ENCODE peak calls at places on chromosomes 12 and 14, in six cellular contexts. One of them, this sample, is unnamed.

GRCh38 chr12:29492884-29493283 is 4.6 kb downstream of the OVCH1 start:
- DNase-seq in GM23338: no peak
- DNase-seq in A549: no peak
- DNase-seq in AG04449: no peak
- DNase-seq in testis: no peak
- DNase-seq in GM13977: no peak
- DNase-seq in this sample: no peak

GRCh38 chr12:107529991-107530390 is 155.6 kb upstream of the PWP1 start:
- DNase-seq in A549: no peak
- DNase-seq in testis: no peak
- DNase-seq in GM13977: no peak
- DNase-seq in GM23338: no peak
- DNase-seq in AG04449: no peak
- DNase-seq in this sample: no peak

GRCh38 chr14:41875113-41875512 is 268.4 kb downstream of the LRFN5 start:
- DNase-seq in GM13977: no peak
- DNase-seq in AG04449: no peak
- DNase-seq in A549: no peak
- DNase-seq in testis: no peak
- DNase-seq in GM23338: no peak
- DNase-seq in this sample: no peak

GRCh38 chr12:132153501-132154340 is 9.5 kb downstream of the NOC4L start:
- DNase-seq in GM13977: peak; percentile 88
- DNase-seq in GM23338: peak; percentile 93
- DNase-seq in AG04449: peak; percentile 3
- DNase-seq in testis: peak; percentile 69
- DNase-seq in A549: peak; percentile 82
- DNase-seq in this sample: peak; percentile 90

GRCh38 chr12:10365716-10366433 is 24.0 kb downstream of the KLRK1 start:
- DNase-seq in GM13977: no peak
- DNase-seq in testis: no peak
- DNase-seq in A549: no peak
- DNase-seq in GM23338: no peak
- DNase-seq in AG04449: no peak
- DNase-seq in this sample: no peak

GRCh38 chr14:65318636-65319506 is 93.7 kb upstream of the FUT8 start:
- DNase-seq in GM23338: no peak
- DNase-seq in GM13977: peak; percentile 45
- DNase-seq in A549: no peak
- DNase-seq in AG04449: no peak
- DNase-seq in testis: no peak
- DNase-seq in this sample: peak; percentile 47

GRCh38 chr12:99985631-99986030 is 895 bp upstream of the ANKS1B start:
- DNase-seq in GM13977: no peak
- DNase-seq in testis: no peak
- DNase-seq in AG04449: no peak
- DNase-seq in A549: no peak
- DNase-seq in GM23338: no peak
- DNase-seq in this sample: no peak

GRCh38 chr14:76699901-76700590 is 61.2 kb upstream of the VASH1 start:
- DNase-seq in AG04449: no peak
- DNase-seq in GM13977: no peak
- DNase-seq in A549: no peak
- DNase-seq in testis: peak; percentile 65
- DNase-seq in GM23338: no peak
- DNase-seq in this sample: no peak

GRCh38 chr14:95319312-95320075 is at the start of gene CLMN:
- DNase-seq in A549: peak; percentile 44
- DNase-seq in AG04449: no peak
- DNase-seq in GM23338: peak; percentile 73
- DNase-seq in GM13977: peak; percentile 84
- DNase-seq in testis: peak; percentile 39
- DNase-seq in this sample: peak; percentile 90

GRCh38 chr14:59699422-59699821 is 122.8 kb upstream of the CCDC175 start:
- DNase-seq in GM23338: no peak
- DNase-seq in testis: no peak
- DNase-seq in GM13977: no peak
- DNase-seq in AG04449: no peak
- DNase-seq in A549: no peak
- DNase-seq in this sample: no peak

GRCh38 chr14:73771848-73772705 is 57.9 kb upstream of the PNMA1 start:
- DNase-seq in GM23338: peak; percentile 79
- DNase-seq in GM13977: peak; percentile 65
- DNase-seq in A549: no peak
- DNase-seq in testis: peak; percentile 52
- DNase-seq in AG04449: no peak
- DNase-seq in this sample: peak; percentile 73

GRCh38 chr14:34003052-34003668 is 52.3 kb upstream of the EGLN3 start:
- DNase-seq in A549: no peak
- DNase-seq in AG04449: no peak
- DNase-seq in testis: no peak
- DNase-seq in GM23338: no peak
- DNase-seq in GM13977: no peak
- DNase-seq in this sample: no peak

GRCh38 chr14:33999771-34000291 is 49.0 kb upstream of the EGLN3 start:
- DNase-seq in GM13977: no peak
- DNase-seq in A549: no peak
- DNase-seq in GM23338: no peak
- DNase-seq in AG04449: no peak
- DNase-seq in testis: no peak
- DNase-seq in this sample: no peak

GRCh38 chr14:34000396-34000795 is 49.5 kb upstream of the EGLN3 start:
- DNase-seq in AG04449: no peak
- DNase-seq in A549: no peak
- DNase-seq in testis: no peak
- DNase-seq in GM13977: no peak
- DNase-seq in GM23338: no peak
- DNase-seq in this sample: no peak

GRCh38 chr14:34005901-34006300 is 55.0 kb upstream of the EGLN3 start:
- DNase-seq in AG04449: no peak
- DNase-seq in GM13977: no peak
- DNase-seq in GM23338: no peak
- DNase-seq in A549: no peak
- DNase-seq in testis: no peak
- DNase-seq in this sample: no peak

DNA sequence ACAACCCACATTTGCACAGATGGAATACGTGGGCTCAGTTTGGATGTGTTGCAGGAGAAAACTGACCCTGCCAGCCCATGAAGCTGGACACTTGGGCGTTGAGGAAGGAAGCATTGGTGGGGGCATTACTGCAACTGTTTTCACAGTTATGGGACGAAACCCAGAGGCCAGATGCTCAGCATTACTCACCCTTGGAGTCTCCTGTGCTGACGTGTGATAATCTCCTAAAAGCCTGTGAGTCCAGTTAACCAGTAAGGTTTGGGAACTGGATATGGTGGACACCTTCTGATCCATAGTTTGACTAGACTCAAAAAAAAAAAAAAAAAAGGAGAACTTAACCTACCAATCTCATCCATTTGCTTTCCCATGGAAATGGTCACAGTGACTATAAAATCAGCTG is 52.8 kb upstream of the EGLN3 start:
- DNase-seq in GM23338: no peak
- DNase-seq in testis: no peak
- DNase-seq in A549: no peak
- DNase-seq in GM13977: no peak
- DNase-seq in AG04449: no peak
- DNase-seq in this sample: no peak
- TF ChIP-seq CTCF in GM23338: no peak
- TF ChIP-seq CTCF in testis: no peak
- TF ChIP-seq CTCF in A549: no peak
- TF ChIP-seq CTCF in GM13977: no peak
- TF ChIP-seq CTCF in AG04449: no peak
- TF ChIP-seq CTCF in this sample: no peak

GRCh38 chr12:75480469-75480949 is at the start of gene GLIPR1:
- DNase-seq in AG04449: peak; percentile 98
- DNase-seq in testis: peak; percentile 73
- DNase-seq in A549: peak; percentile 86
- DNase-seq in GM23338: no peak
- DNase-seq in GM13977: peak; percentile 73
- DNase-seq in this sample: peak; percentile 69
- TF ChIP-seq CTCF in AG04449: no peak
- TF ChIP-seq CTCF in testis: no peak
- TF ChIP-seq CTCF in A549: no peak
- TF ChIP-seq CTCF in GM23338: no peak
- TF ChIP-seq CTCF in GM13977: no peak
- TF ChIP-seq CTCF in this sample: no peak

DNA sequence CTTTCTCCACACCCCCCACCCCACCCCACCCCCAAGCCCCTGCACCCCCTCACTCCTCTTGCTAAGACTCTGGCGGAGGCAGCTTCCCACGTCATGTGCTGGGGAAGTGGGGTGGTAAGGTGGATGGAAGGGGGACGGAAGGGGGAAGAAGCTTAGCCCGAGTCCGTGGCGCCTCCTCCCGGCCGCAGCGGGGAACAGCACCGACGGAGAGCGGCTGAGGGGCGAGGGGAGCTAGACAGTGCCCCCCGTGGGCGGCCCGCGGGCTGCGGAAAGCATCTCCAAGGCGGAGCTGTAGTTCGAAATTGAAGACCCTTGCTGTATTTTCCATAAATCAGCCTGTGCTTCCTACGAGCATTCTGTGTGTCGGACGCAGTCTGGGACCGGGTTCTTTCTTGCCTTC is 608 bp upstream of the GRIN2B start:
- DNase-seq in GM23338: peak; percentile 88
- DNase-seq in GM13977: no peak
- DNase-seq in AG04449: no peak
- DNase-seq in testis: no peak
- DNase-seq in A549: peak; percentile 81
- DNase-seq in this sample: no peak
- TF ChIP-seq CTCF in GM23338: peak; percentile 95
- TF ChIP-seq CTCF in GM13977: peak; percentile 45
- TF ChIP-seq CTCF in AG04449: no peak
- TF ChIP-seq CTCF in testis: no peak
- TF ChIP-seq CTCF in A549: peak; percentile 83
- TF ChIP-seq CTCF in this sample: no peak

DNA sequence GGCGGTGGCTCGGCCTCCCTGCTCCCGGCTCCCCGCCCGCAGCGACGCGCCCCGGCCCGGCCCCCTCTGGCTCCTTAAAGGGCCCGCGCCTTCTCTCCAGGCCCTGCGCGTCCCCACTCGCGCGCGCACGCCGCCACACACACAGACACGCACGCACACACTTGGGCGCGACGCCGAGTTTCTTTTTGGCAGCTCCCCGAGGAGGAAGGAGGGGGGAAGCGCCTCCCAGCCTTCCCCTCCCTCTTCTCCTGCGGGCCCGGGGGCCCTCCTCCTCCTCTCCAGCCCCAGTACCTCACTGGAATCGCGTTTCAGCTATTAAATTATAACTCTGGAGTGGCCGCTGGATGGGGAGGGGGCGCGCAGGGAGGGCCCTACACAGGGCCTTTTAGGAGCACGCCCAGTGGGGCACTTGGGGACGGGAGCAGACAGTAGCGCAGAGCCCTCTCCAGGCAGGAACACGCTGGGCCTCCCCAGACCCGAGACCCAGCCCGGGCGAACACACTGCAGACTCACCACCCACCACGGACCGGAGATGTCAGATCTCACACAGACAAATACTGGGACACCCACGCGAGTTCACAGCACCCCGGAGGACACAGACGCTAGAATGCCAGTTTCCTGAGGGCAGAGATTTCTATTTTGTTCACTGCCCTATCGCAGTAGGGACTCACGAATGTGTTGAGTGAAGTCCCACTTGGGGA is 411 bp upstream of the NCOR2 start:
- DNase-seq in GM13977: peak; percentile 96
- DNase-seq in GM23338: peak; percentile 75
- DNase-seq in testis: peak; percentile 96
- DNase-seq in AG04449: peak; percentile 83
- DNase-seq in A549: peak; percentile 87
- DNase-seq in this sample: peak; percentile 97
- TF ChIP-seq CTCF in GM13977: no peak
- TF ChIP-seq CTCF in GM23338: peak; percentile 24
- TF ChIP-seq CTCF in testis: no peak
- TF ChIP-seq CTCF in AG04449: peak; percentile 29
- TF ChIP-seq CTCF in A549: no peak
- TF ChIP-seq CTCF in this sample: no peak

GRCh38 chr12:110117948-110118685 is 6.0 kb upstream of the IFT81 start:
- DNase-seq in GM23338: no peak
- DNase-seq in AG04449: no peak
- DNase-seq in testis: peak; percentile 28
- DNase-seq in GM13977: no peak
- DNase-seq in A549: no peak
- DNase-seq in this sample: no peak
- TF ChIP-seq CTCF in GM23338: no peak
- TF ChIP-seq CTCF in AG04449: no peak
- TF ChIP-seq CTCF in testis: no peak
- TF ChIP-seq CTCF in GM13977: no peak
- TF ChIP-seq CTCF in A549: no peak
- TF ChIP-seq CTCF in this sample: no peak

GRCh38 chr12:73629893-73630872 is 907.5 kb upstream of the ATXN7L3B start:
- DNase-seq in GM13977: no peak
- DNase-seq in A549: no peak
- DNase-seq in testis: no peak
- DNase-seq in GM23338: peak; percentile 75
- DNase-seq in AG04449: no peak
- DNase-seq in this sample: no peak
- TF ChIP-seq CTCF in GM13977: no peak
- TF ChIP-seq CTCF in A549: no peak
- TF ChIP-seq CTCF in testis: no peak
- TF ChIP-seq CTCF in GM23338: no peak
- TF ChIP-seq CTCF in AG04449: no peak
- TF ChIP-seq CTCF in this sample: no peak

DNA sequence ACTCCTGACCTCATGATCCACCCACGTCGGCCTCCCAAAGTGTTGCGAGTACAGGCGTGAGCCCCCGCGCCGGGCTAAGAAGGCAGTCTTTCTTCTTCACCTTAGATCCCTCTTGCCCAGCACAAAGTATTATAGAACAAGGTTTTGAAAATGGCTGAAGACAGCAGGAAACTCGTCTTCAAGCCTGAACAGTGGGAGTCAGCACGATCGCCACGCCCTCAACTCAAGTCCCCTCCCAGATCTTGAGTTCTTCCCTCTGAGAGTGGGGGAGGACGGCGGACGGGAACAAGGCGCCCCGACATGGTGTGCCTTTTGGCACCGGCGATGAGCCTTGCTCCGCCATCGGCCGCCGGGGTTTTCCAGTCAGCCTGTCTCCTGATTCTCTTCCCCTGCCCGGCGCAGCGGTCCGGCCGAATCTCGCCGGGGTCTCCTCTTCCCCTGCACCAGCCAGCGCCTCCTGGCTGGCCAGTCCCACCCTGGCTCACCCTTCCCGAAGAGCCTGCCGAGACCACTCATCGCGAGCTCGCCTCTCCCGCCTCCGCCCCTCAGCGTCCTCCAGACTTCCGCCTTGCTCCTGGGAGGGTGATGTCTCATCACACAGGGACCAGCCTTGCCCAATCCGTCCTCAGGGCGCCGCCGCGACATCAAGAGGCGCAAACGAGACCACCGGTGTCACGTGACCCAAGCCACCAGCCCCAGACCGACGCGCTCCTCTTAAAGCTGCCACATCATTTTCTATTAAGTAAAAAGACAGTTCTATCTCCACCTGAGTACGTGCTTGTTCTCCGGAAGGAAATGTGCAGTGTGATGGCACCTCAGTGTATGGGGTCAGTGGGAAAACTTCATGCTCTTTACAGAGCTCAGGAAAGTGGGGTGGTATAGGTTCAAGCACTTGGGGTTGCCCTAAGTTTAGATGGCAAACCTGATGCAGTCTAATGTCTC is at the start of gene CHMP4A:
- DNase-seq in GM23338: peak; percentile 99
- DNase-seq in A549: peak; percentile 98
- DNase-seq in AG04449: peak; percentile 85
- DNase-seq in testis: peak; percentile 97
- DNase-seq in GM13977: peak; percentile 95
- DNase-seq in this sample: peak; percentile 91
- TF ChIP-seq CTCF in GM23338: no peak
- TF ChIP-seq CTCF in A549: no peak
- TF ChIP-seq CTCF in AG04449: peak; percentile 36
- TF ChIP-seq CTCF in testis: no peak
- TF ChIP-seq CTCF in GM13977: no peak
- TF ChIP-seq CTCF in this sample: no peak

GRCh38 chr12:31362759-31363415 is 36.9 kb upstream of the SINHCAF start:
- DNase-seq in GM23338: peak; percentile 66
- DNase-seq in AG04449: no peak
- DNase-seq in A549: peak; percentile 15
- DNase-seq in testis: no peak
- DNase-seq in GM13977: peak; percentile 48
- DNase-seq in this sample: peak; percentile 47
- TF ChIP-seq CTCF in GM23338: peak; percentile 33
- TF ChIP-seq CTCF in AG04449: no peak
- TF ChIP-seq CTCF in A549: no peak
- TF ChIP-seq CTCF in testis: no peak
- TF ChIP-seq CTCF in GM13977: peak; percentile 35
- TF ChIP-seq CTCF in this sample: peak; percentile 22